ENCODE peak calls at places on chromosomes 16 and 17, in seven cellular contexts. Z, M, T, U, V, G and X are unnamed samples. For H3K36me3, the result is how much of the 10 kb centered on the place peaks cover.

GRCh38 chr17:82429824-82430223 is 11.4 kb upstream of the OGFOD3 start:
- DNase-seq in G (no peak), V (no peak), U (no peak), Z (no peak), T (no peak), M (no peak), X (no peak)

GRCh38 chr16:2971985-2972784 is 3.0 kb downstream of the PAQR4 start:
- DNase-seq in T (no peak), U (no peak), M (no peak), Z (no peak), G (no peak), V (no peak), X (no peak)

GRCh38 chr17:28473542-28473941 is at the start of gene SLC13A2:
- DNase-seq in G (no peak), T (peak), V (no peak), M (no peak), U (no peak), Z (no peak), X (no peak)

GRCh38 chr17:33642002-33642401 is 348.9 kb upstream of the ASIC2 start:
- DNase-seq in U (peak), G (no peak), M (no peak), V (no peak), Z (no peak), T (no peak), X (no peak)

GRCh38 chr16:1763521-1764511 is 7.5 kb downstream of the NME3 start:
- DNase-seq in M (no peak), G (no peak), U (peak), T (no peak), V (no peak), Z (no peak), X (no peak)

GRCh38 chr16:31874354-31875111 is 926 bp downstream of the ZNF267 start:
- DNase-seq in V (no peak), Z (peak), G (no peak), U (no peak), M (peak), T (peak), X (no peak)

GRCh38 chr17:28738680-28739384 is 5.0 kb upstream of the TRAF4 start:
- DNase-seq in T (no peak), U (no peak), G (no peak), M (peak), V (no peak), Z (no peak), X (no peak)

GRCh38 chr17:57481901-57482300 is 225.6 kb downstream of the MSI2 start:
- DNase-seq in T (no peak), Z (no peak), V (no peak), U (no peak), M (no peak), G (no peak), X (no peak)

GRCh38 chr16:51084074-51084928 is 66.8 kb downstream of the SALL1 start:
- DNase-seq in U (peak), Z (no peak), M (no peak), T (no peak), G (no peak), V (no peak), X (no peak)

DNA sequence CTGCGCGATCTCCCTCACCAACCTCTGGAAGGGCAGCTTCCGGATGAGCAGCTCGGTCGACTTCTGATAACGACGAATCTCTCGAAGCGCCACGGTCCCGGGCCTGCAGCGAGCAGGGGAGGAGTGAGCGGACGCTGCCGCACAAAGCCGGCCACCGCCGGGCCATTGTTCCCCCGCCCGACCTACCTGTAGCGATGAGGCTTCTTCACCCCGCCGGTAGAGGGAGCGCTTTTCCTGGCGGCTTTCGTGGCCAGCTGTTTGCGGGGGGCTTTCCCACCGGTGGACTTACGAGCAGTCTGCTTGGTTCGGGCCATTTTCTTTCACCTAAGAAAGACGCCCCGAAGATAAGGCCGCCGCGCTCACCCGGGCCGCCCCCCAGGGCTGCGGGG is 5.8 kb upstream of the UNK start:
- DNase-seq in V (no peak), U (no peak), M (peak), T (peak), G (no peak), Z (peak), X (no peak)
- H3K4me3 ChIP-seq in V (peak), U (peak), M (peak), T (peak), G (peak), Z (peak), X (peak)

DNA sequence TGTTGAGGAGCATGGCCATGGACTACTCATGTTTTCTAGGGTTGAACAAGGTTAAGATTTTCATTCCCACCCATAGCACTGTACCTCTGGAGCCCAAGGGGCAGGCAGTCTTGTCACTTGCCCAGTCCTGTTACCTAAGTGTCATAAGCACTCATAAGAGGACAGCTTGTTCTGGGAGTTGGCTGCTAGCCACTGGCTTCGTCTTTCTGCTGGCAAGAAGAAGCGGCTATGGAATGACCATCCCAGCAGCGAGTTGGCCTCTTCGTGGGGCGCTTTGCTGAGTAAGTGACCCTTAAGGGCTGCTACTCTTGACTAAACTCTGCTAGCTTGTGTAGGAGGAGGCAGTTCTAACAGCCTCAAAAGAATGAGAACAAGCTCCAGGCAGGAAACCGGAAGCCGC is 7.4 kb downstream of the UBFD1 start:
- DNase-seq in Z (no peak), G (peak), V (peak), M (no peak), U (no peak), T (no peak), X (no peak)
- H3K36me3 ChIP-seq in Z (half or more), G (half or more), V (half or more), M (half or more), U (under half), T (under half), X (under half)

DNA sequence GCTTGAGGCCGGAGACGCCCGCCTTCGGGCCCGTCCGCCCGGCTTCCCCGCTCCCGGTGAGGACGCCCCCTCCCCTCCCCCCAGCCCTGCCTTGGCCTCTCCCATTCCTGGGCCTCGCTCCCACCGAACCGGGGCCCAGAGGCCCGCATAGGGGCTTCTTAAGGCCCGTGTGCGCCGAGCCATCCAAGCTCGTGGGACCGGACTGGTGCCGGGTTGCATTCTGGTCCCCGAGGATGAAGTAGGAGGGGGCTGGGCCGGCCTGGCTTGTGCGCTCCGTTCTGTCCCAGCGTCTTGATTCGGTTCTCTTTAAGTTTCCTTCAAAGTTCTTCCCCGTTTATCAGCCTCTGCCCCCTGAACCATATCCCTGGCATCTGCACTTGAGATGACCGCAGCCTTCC is 488 bp downstream of the SENP3 start:
- DNase-seq in V (no peak), Z (no peak), G (no peak), T (no peak), U (no peak), M (no peak), X (no peak)
- H3K27ac ChIP-seq in V (peak), Z (peak), G (peak), T (peak), U (peak), M (peak), X (no peak)

DNA sequence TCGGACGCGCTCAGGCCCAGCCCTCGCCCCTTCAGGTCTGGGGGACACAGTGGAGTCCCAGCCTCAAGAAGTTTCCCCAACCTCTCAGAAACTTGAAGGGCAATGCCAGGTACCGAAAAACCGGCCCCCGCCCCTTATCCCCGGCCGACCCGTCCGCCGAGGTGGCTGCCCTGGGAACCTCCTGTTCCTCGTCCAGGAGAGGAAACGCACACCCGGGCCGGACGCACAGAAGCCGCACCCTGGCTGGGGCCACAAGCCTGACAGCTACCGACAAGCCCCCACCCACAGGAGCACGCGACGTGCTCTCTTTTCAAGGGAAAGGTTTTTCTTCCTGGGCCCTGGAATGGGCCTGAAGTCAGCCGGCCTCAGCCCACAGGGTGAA is 37.2 kb downstream of the CBFA2T3 start:
- DNase-seq in G (peak), U (no peak), Z (no peak), V (no peak), M (no peak), T (no peak), X (no peak)
- H3K4me3 ChIP-seq in G (peak), U (no peak), Z (no peak), V (peak), M (peak), T (peak), X (no peak)

GRCh38 chr16:28590384-28591340 is 6.2 kb downstream of the SULT1A2 start:
- DNase-seq in U (no peak), Z (no peak), T (no peak), M (no peak), G (no peak), V (no peak), X (no peak)

GRCh38 chr16:28589930-28590329 is 6.9 kb downstream of the SULT1A2 start:
- DNase-seq in G (no peak), Z (no peak), M (no peak), T (no peak), U (no peak), V (no peak), X (no peak)

GRCh38 chr16:28585674-28586073 is 11.2 kb downstream of the SULT1A2 start:
- DNase-seq in V (no peak), G (no peak), Z (no peak), T (peak), U (no peak), M (no peak), X (no peak)

GRCh38 chr16:28589069-28589468 is 7.8 kb downstream of the SULT1A2 start:
- DNase-seq in M (no peak), T (no peak), Z (no peak), V (no peak), U (no peak), G (no peak), X (no peak)

DNA sequence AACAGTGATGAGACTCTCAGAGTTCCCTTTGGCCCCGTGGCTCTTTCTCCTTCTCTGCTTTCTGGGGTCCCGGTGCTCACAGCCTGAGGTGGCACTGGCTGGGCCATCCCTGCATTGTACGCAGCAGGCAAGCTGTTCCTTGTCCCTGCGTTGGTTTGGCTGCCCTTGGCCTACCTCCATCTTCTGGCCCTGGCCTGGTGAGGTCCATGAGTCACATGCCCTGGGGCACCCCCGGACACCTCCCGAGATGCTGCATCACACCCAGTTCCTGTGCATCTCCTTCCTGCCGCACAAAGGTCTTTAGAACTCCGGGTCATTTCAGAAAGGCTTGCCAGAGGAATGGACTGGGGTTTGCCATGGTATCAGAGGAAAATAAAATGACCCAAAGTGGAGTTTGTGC is 9.5 kb downstream of the SULT1A2 start:
- DNase-seq in T (no peak), Z (no peak), M (no peak), G (no peak), V (no peak), U (no peak), X (no peak)
- H3K36me3 ChIP-seq in T (under half), Z (half or more), M (half or more), G (half or more), V (half or more), U (under half), X (under half)

GRCh38 chr16:88803264-88803987 is at the start of gene CDT1:
- DNase-seq in U (peak), T (peak), V (peak), G (peak), M (peak), Z (peak), X (no peak)
- H3K27ac ChIP-seq in U (peak), T (peak), V (peak), G (peak), M (peak), Z (peak), X (no peak)

DNA sequence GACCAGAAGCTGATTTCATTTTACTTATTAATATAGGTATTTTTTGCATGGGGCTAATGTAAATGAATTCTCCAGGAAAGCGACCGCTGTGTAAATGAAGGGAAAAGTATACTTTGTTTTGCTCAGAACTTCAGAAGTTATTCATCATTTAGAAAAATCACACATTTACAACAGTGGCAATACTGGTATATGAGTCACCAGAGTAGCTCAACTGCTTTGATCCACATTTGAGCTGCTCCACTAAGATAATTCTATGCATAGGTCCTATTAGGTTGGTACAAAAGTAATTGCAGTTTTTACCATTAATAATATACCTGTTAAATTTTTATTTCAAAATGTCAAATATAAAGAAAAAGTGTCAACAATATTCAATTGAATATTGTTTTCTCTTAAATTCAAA is 22.9 kb upstream of the DYNLRB2 start:
- DNase-seq in Z (no peak), V (no peak), U (no peak), M (no peak), T (no peak), G (no peak), X (no peak)
- H3K4me3 ChIP-seq in Z (no peak), V (no peak), U (no peak), M (no peak), T (no peak), G (no peak), X (no peak)